ENCODE peak calls at places on chromosomes 4 and X, in ten cellular contexts. A is neuronal stem cell; G is GM23248; L is naive thymus-derived CD4-positive, alpha-beta T cell; N is aorta; F is cardiac muscle cell; V is colonic mucosa; H is A549; J is HCT116; C is tibial nerve. E is an unnamed sample. For H3K4me1, the result is how much of the 10 kb centered on the place peaks cover.

GRCh38 chrX:125340508-125340907 is 20.8 kb downstream of the TEX13C start:
- DNase-seq in C (no peak), N (no peak), H (no peak), L (no peak), F (no peak), A (no peak), J (no peak), G (no peak), V (no peak), E (no peak)

GRCh38 chrX:133005038-133005437 is 46.6 kb upstream of the HS6ST2 start:
- DNase-seq in H (no peak), J (no peak), N (no peak), L (no peak), F (peak), C (no peak), G (peak), A (peak), V (no peak), E (no peak)

GRCh38 chrX:2647627-2648026 is 43.5 kb upstream of the CD99 start:
- DNase-seq in N (no peak), A (no peak), G (no peak), C (no peak), V (no peak), F (no peak), H (no peak), L (no peak), J (no peak), E (no peak)

GRCh38 chrX:42398967-42399631 is 378.9 kb downstream of the PPP1R2C start:
- DNase-seq in C (no peak), F (no peak), N (no peak), G (no peak), L (no peak), A (no peak), V (no peak), J (no peak), H (no peak), E (peak)

GRCh38 chr4:138062929-138063328 is 179.2 kb downstream of the SLC7A11 start:
- DNase-seq in A (no peak), H (no peak), N (no peak), G (peak), C (no peak), L (no peak), F (no peak), V (no peak), J (no peak), E (no peak)

GRCh38 chr4:18480928-18481327 is 459.4 kb upstream of the LCORL start:
- DNase-seq in J (no peak), F (no peak), N (no peak), C (no peak), A (no peak), H (no peak), G (no peak), V (no peak), L (no peak), E (no peak)

GRCh38 chr4:140870427-140870826 is 114.2 kb upstream of the TBC1D9 start:
- DNase-seq in J (no peak), F (no peak), V (no peak), C (no peak), N (no peak), L (no peak), G (no peak), H (no peak), A (no peak), E (no peak)

GRCh38 chr4:112210777-112211176 is 20.8 kb upstream of the AP1AR start:
- DNase-seq in L (no peak), G (peak), C (no peak), J (no peak), H (no peak), N (no peak), A (no peak), F (no peak), V (no peak), E (no peak)

GRCh38 chr4:113109106-113109740 is 59.8 kb downstream of the ANK2 start:
- DNase-seq in N (no peak), H (no peak), J (no peak), L (no peak), C (no peak), G (no peak), A (no peak), F (no peak), V (no peak), E (no peak)

GRCh38 chr4:78213218-78213617 is 156.1 kb downstream of the FRAS1 start:
- DNase-seq in A (no peak), F (no peak), H (no peak), N (no peak), V (peak), C (no peak), G (no peak), J (no peak), L (no peak), E (no peak)

GRCh38 chrX:72272868-72273267 is 4.2 kb downstream of the RPS4X start:
- DNase-seq in J (no peak), L (no peak), F (no peak), H (peak), G (peak), V (no peak), C (no peak), N (no peak), A (no peak), E (no peak)

GRCh38 chrX:72271812-72272211 is 5.2 kb downstream of the RPS4X start:
- DNase-seq in L (no peak), A (no peak), G (no peak), H (no peak), C (no peak), V (no peak), F (no peak), J (no peak), N (no peak), E (no peak)

GRCh38 chrX:72269671-72270251 is 7.3 kb downstream of the RPS4X start:
- DNase-seq in G (peak), F (no peak), C (no peak), A (no peak), L (no peak), H (peak), J (no peak), V (no peak), N (peak), E (no peak)

GRCh38 chrX:72270316-72270866 is 6.7 kb downstream of the RPS4X start:
- DNase-seq in A (no peak), V (no peak), H (no peak), N (no peak), G (no peak), F (no peak), C (no peak), L (no peak), J (no peak), E (no peak)

DNA sequence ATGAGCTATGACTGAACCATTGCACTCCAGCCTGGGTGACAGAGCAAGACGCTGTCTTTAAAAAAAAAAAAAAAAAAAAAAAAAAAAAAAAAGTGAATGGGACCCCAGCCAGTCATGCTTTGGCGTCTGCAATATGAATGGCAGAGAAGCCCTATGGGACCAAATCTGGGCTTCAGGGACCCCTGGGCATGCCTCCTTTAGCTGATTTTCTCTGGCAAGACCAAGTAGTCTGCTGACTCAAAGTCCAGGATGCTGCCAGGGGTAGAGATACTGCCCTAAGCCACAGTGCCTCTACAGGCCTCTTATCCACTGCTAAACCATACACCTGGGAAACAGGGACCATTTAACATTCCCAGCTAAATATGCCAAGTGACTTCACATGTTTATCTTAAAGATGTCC is 6.0 kb downstream of the RPS4X start:
- DNase-seq in F (no peak), J (no peak), C (no peak), L (no peak), G (peak), N (no peak), H (no peak), V (no peak), A (no peak), E (no peak)
- H3K4me1 ChIP-seq in F (under half), J (under half), C (under half), L (under half), G (half or more), N (under half), H (half or more), V (under half), A (under half), E (under half)

GRCh38 chr4:2812985-2813384 is 20.1 kb downstream of the SH3BP2 start:
- DNase-seq in L (no peak), N (no peak), C (no peak), G (peak), F (no peak), H (no peak), V (no peak), J (no peak), A (no peak), E (no peak)

GRCh38 chr4:2811830-2812599 is 19.1 kb downstream of the SH3BP2 start:
- DNase-seq in V (peak), A (no peak), J (peak), L (peak), G (peak), N (peak), C (peak), F (peak), H (no peak), E (peak)

GRCh38 chr4:2814627-2815026 is 21.7 kb downstream of the SH3BP2 start:
- DNase-seq in J (no peak), F (no peak), C (no peak), H (no peak), G (no peak), N (no peak), L (no peak), V (no peak), A (no peak), E (no peak)

GRCh38 chr4:2813446-2814405 is 20.8 kb downstream of the SH3BP2 start:
- DNase-seq in L (no peak), J (no peak), H (no peak), C (no peak), N (no peak), G (no peak), V (no peak), F (no peak), A (no peak), E (no peak)

GRCh38 chr4:2812600-2812932 is 19.7 kb downstream of the SH3BP2 start:
- DNase-seq in C (no peak), J (no peak), H (no peak), F (no peak), G (peak), V (no peak), A (no peak), L (no peak), N (no peak), E (peak)
- H3K27ac ChIP-seq in C (peak), J (peak), H (peak), F (no peak), G (peak), V (peak), A (no peak), L (peak), N (no peak), E (peak)

GRCh38 chrX:154037754-154038153 is 18.1 kb upstream of the IRAK1 start:
- DNase-seq in A (no peak), F (no peak), C (no peak), H (no peak), V (no peak), L (no peak), N (no peak), J (no peak), G (no peak), E (no peak)

GRCh38 chrX:154040863-154041262 is 21.2 kb upstream of the IRAK1 start:
- DNase-seq in N (no peak), C (no peak), G (no peak), L (no peak), F (no peak), J (no peak), V (no peak), A (no peak), H (no peak), E (no peak)

GRCh38 chrX:154040307-154040756 is 20.6 kb upstream of the IRAK1 start:
- DNase-seq in F (no peak), C (no peak), L (no peak), J (no peak), A (no peak), V (no peak), G (peak), H (no peak), N (no peak), E (no peak)

GRCh38 chrX:154036513-154036912 is 16.8 kb upstream of the IRAK1 start:
- DNase-seq in N (no peak), J (no peak), L (no peak), F (no peak), A (no peak), V (no peak), C (no peak), G (no peak), H (no peak), E (no peak)

GRCh38 chrX:154039577-154039976 is 19.9 kb upstream of the IRAK1 start:
- DNase-seq in A (no peak), N (no peak), J (no peak), F (no peak), L (no peak), G (no peak), H (no peak), V (no peak), C (no peak), E (no peak)
- H3K4me1 ChIP-seq in A (under half), N (under half), J (under half), F (under half), L (under half), G (under half), H (under half), V (under half), C (under half), E (under half)

DNA sequence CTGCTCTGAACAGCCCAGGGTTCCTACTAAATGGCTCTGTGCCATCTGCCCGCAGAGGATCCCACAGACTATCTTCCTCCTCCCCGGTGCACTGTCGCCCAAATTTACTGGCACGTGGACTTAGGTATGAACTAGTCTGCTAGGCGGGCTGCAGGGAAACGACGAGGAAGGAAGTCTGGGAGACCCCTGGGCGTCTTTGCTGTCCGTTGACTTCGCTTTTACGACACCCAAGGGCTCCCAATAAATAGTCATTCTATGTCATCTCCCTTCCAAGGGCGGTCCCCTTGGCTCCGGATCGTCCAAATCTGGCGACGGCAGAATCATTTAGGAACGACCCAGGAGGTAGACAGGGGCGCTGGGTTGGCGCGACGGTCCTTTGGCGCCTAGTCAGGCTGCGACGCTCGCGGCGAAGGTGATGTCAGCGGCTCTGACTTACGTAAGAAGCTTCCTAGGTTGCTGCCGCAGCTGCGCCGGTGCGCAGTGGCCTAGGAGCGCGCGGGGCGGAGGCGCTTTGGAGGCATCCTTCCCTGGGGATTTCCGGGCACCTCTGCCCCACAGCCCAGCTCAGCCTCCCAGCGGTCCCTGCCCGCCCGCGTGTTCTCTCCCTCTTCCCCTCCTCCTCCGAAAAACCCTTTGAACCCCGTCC is 2.2 kb downstream of the NHS start:
- DNase-seq in V (peak), J (peak), G (peak), A (peak), C (peak), L (no peak), F (peak), H (peak), N (peak), E (no peak)
- H3K27ac ChIP-seq in V (no peak), J (peak), G (no peak), A (no peak), C (no peak), L (no peak), F (no peak), H (peak), N (no peak), E (no peak)

DNA sequence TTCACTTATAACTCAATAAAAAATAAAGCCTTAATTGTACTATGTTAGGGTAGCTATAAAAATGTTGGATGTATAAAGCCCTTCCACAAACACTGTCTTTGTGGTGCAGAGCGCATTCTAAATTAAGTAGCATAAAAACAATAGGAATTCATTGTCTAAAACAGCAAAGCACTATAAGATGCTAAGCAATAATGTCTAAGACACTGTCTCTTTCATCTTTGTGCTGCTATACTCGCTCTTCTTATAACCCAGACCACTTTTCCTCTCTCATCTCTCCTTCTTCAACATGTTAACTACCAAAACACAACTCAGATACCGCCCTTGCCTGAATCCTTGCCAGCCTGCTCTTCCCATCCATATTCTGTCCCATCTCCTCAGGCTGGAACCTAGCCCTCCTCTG is 170.0 kb downstream of the CENPC start:
- DNase-seq in N (no peak), F (no peak), J (no peak), G (no peak), V (no peak), H (no peak), L (no peak), A (no peak), C (no peak), E (no peak)
- H3K4me1 ChIP-seq in N (under half), F (under half), J (under half), G (under half), V (under half), H (under half), L (under half), A (under half), C (under half), E (under half)

GRCh38 chr4:84962102-84962501 is 4.4 kb downstream of the WDFY3 start:
- DNase-seq in G (no peak), V (no peak), C (no peak), A (no peak), L (no peak), J (no peak), F (no peak), N (no peak), H (no peak), E (no peak)
- H3K27ac ChIP-seq in G (no peak), V (no peak), C (peak), A (no peak), L (no peak), J (no peak), F (no peak), N (no peak), H (no peak), E (no peak)

GRCh38 chr4:145796338-145796737 is 116.4 kb downstream of the C4orf51 start:
- DNase-seq in A (no peak), J (no peak), F (no peak), H (no peak), N (no peak), C (no peak), G (no peak), L (no peak), V (no peak), E (no peak)
- H3K4me1 ChIP-seq in A (under half), J (under half), F (under half), H (under half), N (under half), C (under half), G (under half), L (under half), V (under half), E (under half)

GRCh38 chrX:13024911-13025454 is 19.4 kb downstream of the FAM9C start:
- DNase-seq in J (no peak), G (no peak), C (no peak), V (no peak), A (no peak), H (no peak), N (no peak), L (no peak), F (no peak), E (no peak)

GRCh38 chrX:13028871-13029336 is 15.5 kb downstream of the FAM9C start:
- DNase-seq in N (no peak), J (no peak), F (no peak), C (no peak), A (no peak), G (no peak), L (no peak), H (peak), V (no peak), E (no peak)

GRCh38 chrX:13022926-13023325 is 21.5 kb downstream of the FAM9C start:
- DNase-seq in V (no peak), A (no peak), N (no peak), H (no peak), J (no peak), G (no peak), L (no peak), C (no peak), F (no peak), E (no peak)

GRCh38 chrX:13026877-13027652 is 17.4 kb downstream of the FAM9C start:
- DNase-seq in G (no peak), N (no peak), C (no peak), L (no peak), A (no peak), H (no peak), F (no peak), J (no peak), V (no peak), E (no peak)

DNA sequence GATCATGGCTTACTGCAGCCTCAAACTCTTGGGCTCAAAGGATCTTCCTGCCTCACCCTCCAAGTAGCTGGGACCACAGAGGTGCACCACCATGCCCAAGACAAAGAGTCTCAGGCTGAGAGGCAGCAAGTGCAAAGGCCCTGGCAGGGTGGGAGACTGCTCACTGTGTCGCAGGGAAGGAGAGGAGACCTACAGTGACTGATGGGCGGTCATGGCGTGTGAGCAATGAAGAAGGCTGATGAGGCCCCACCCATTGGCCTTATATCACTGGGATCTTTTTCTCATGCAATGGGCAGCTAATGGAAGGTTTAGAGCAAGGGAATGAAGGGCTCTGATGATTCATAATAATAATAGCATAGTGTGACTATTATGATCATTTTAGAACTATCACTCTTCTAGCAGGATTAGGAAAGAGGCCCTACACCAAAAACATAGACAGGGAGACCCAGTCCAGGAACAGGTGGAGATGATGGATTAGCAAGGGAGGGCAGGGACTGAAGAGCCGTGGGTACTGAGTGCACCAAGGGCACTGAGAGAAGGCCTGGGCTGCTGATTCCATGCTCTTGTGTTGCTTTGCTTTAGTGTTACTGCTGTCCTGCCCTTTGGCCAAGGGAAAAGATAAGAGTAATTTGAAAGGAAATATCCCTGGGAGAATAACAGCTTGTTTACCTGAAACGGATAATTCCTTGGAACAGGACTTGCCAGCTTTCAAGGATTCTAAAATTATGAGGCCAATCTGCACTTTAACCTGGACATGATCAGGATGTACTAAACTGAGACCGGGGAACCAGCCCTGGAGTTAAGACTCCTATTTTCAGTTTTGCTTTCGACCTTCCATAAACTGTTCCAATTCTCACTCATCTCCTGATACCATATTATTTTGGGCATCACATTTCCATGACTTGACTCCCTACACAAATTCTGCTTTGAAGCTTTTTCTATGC is 20.6 kb downstream of the FAM9C start:
- DNase-seq in J (no peak), F (no peak), N (no peak), H (no peak), C (no peak), L (no peak), G (no peak), A (no peak), V (no peak), E (no peak)
- H3K27ac ChIP-seq in J (no peak), F (no peak), N (no peak), H (peak), C (no peak), L (no peak), G (no peak), A (no peak), V (peak), E (no peak)